ENCODE peak calls at places on chromosomes 12 and 14, in nine cellular contexts. Y, N, P, A, E, F, K, O and U are unnamed samples.

GRCh38 chr12:3795800-3796133 is 42.9 kb upstream of the CRACR2A start:
- DNase-seq in Y (no peak), N (no peak), P (no peak), A (no peak), E (no peak), F (no peak), K (no peak), O (no peak), U (no peak)

GRCh38 chr14:103656031-103656757 is 27.2 kb downstream of the KLC1 start:
- DNase-seq in Y (no peak), N (no peak), P (no peak), A (peak), E (no peak), F (no peak), K (no peak), O (no peak), U (peak)

GRCh38 chr12:32100361-32100760 is 6.3 kb upstream of the BICD1 start:
- DNase-seq in Y (no peak), N (no peak), P (no peak), A (no peak), E (no peak), F (no peak), K (no peak), O (no peak), U (no peak)

GRCh38 chr12:74111688-74112360 is 425.8 kb upstream of the ATXN7L3B start:
- DNase-seq in Y (peak), N (peak), P (no peak), A (no peak), E (peak), F (no peak), K (no peak), O (peak), U (peak)

GRCh38 chr12:84034891-84035290 is 877.7 kb downstream of the SLC6A15 start:
- DNase-seq in Y (no peak), N (no peak), P (no peak), A (no peak), E (no peak), F (no peak), K (no peak), O (no peak), U (no peak)

GRCh38 chr14:99728231-99728920 is 44.3 kb downstream of the CYP46A1 start:
- DNase-seq in Y (no peak), N (no peak), P (no peak), A (no peak), E (no peak), F (peak), K (peak), O (peak), U (no peak)

GRCh38 chr12:49882248-49882850 is 21.4 kb downstream of the FAIM2 start:
- DNase-seq in Y (no peak), N (no peak), P (no peak), A (no peak), E (no peak), F (no peak), K (peak), O (peak), U (no peak)

GRCh38 chr14:96953443-96953842 is 156.3 kb downstream of the VRK1 start:
- DNase-seq in Y (no peak), N (no peak), P (no peak), A (no peak), E (no peak), F (no peak), K (no peak), O (no peak), U (no peak)

GRCh38 chr12:45427042-45427441 is 211.1 kb downstream of the ANO6 start:
- DNase-seq in Y (no peak), N (no peak), P (no peak), A (no peak), E (no peak), F (no peak), K (no peak), O (no peak), U (no peak)

GRCh38 chr14:88834883-88835431 is 10.5 kb downstream of the TTC8 start:
- DNase-seq in Y (no peak), N (no peak), P (no peak), A (peak), E (no peak), F (no peak), K (no peak), O (no peak), U (no peak)

GRCh38 chr14:38207342-38207741 is 362 bp upstream of the SSTR1 start:
- DNase-seq in Y (no peak), N (no peak), P (no peak), A (no peak), E (no peak), F (no peak), K (no peak), O (peak), U (no peak)

GRCh38 chr12:30594509-30594908 is 101.2 kb downstream of the IPO8 start:
- DNase-seq in Y (no peak), N (no peak), P (no peak), A (no peak), E (no peak), F (no peak), K (no peak), O (no peak), U (no peak)

GRCh38 chr12:97112161-97112560 is 205.1 kb downstream of the NEDD1 start:
- DNase-seq in Y (no peak), N (no peak), P (no peak), A (no peak), E (no peak), F (no peak), K (no peak), O (no peak), U (no peak)

GRCh38 chr14:52268191-52269061 is 928 bp downstream of the PTGDR start:
- DNase-seq in Y (no peak), N (no peak), P (no peak), A (no peak), E (no peak), F (no peak), K (peak), O (peak), U (peak)

GRCh38 chr12:89305373-89305772 is 46.9 kb downstream of the DUSP6 start:
- DNase-seq in Y (no peak), N (no peak), P (no peak), A (no peak), E (no peak), F (no peak), K (no peak), O (no peak), U (no peak)

GRCh38 chr14:23364164-23364571 is 804 bp downstream of the EFS start:
- DNase-seq in Y (no peak), N (no peak), P (no peak), A (no peak), E (no peak), F (no peak), K (peak), O (no peak), U (no peak)

GRCh38 chr12:5909560-5909959 is 35.5 kb downstream of the ANO2 start:
- DNase-seq in Y (no peak), N (no peak), P (no peak), A (no peak), E (no peak), F (no peak), K (no peak), O (no peak), U (no peak)

GRCh38 chr12:14575585-14575984 is 7.9 kb upstream of the PLBD1 start:
- DNase-seq in Y (no peak), N (no peak), P (no peak), A (no peak), E (no peak), F (no peak), K (no peak), O (no peak), U (no peak)

GRCh38 chr12:68805592-68806120 is 2.3 kb upstream of the MDM2 start:
- DNase-seq in Y (no peak), N (no peak), P (no peak), A (no peak), E (no peak), F (no peak), K (no peak), O (no peak), U (no peak)

GRCh38 chr14:104882325-104882973 is 17.4 kb downstream of the CEP170B start:
- DNase-seq in Y (no peak), N (peak), P (no peak), A (peak), E (no peak), F (no peak), K (peak), O (peak), U (no peak)

GRCh38 chr14:103169954-103170353 is 46.7 kb downstream of the TNFAIP2 start:
- DNase-seq in Y (no peak), N (no peak), P (no peak), A (no peak), E (no peak), F (no peak), K (no peak), O (no peak), U (no peak)

GRCh38 chr14:50340945-50341344 is 28.8 kb downstream of the DMAC2L start:
- DNase-seq in Y (no peak), N (no peak), P (no peak), A (no peak), E (no peak), F (no peak), K (no peak), O (peak), U (no peak)

GRCh38 chr14:30903285-30904124 is 29.1 kb downstream of the COCH start:
- DNase-seq in Y (no peak), N (no peak), P (no peak), A (no peak), E (no peak), F (no peak), K (no peak), O (no peak), U (no peak)

GRCh38 chr14:70905316-70905715 is 1.9 kb upstream of the PCNX1 start:
- DNase-seq in Y (no peak), N (peak), P (no peak), A (no peak), E (no peak), F (no peak), K (no peak), O (no peak), U (peak)

GRCh38 chr14:98633380-98633779 is 638.6 kb downstream of the BCL11B start:
- DNase-seq in Y (peak), N (no peak), P (no peak), A (no peak), E (peak), F (no peak), K (no peak), O (peak), U (peak)

GRCh38 chr12:77845831-77846230 is 15.1 kb downstream of the NAV3 start:
- DNase-seq in Y (no peak), N (no peak), P (no peak), A (no peak), E (no peak), F (no peak), K (no peak), O (no peak), U (peak)

GRCh38 chr12:121942145-121942718 is 23.8 kb downstream of the CFAP251 start:
- DNase-seq in Y (no peak), N (no peak), P (no peak), A (no peak), E (no peak), F (peak), K (no peak), O (no peak), U (no peak)

GRCh38 chr12:65994318-65994717 is 136.2 kb downstream of the LLPH start:
- DNase-seq in Y (no peak), N (no peak), P (no peak), A (no peak), E (no peak), F (no peak), K (no peak), O (no peak), U (no peak)

GRCh38 chr12:55673638-55674037 is 34.1 kb downstream of the ITGA7 start:
- DNase-seq in Y (no peak), N (no peak), P (no peak), A (no peak), E (no peak), F (no peak), K (no peak), O (no peak), U (no peak)

GRCh38 chr12:60205500-60205899 is 609.7 kb downstream of the SLC16A7 start:
- DNase-seq in Y (peak), N (no peak), P (no peak), A (no peak), E (no peak), F (no peak), K (no peak), O (peak), U (peak)

GRCh38 chr12:103114296-103115055 is 157.0 kb downstream of the ASCL1 start:
- DNase-seq in Y (no peak), N (peak), P (no peak), A (no peak), E (no peak), F (no peak), K (no peak), O (no peak), U (no peak)

GRCh38 chr12:95073698-95074520 is 491 bp upstream of the NR2C1 start:
- DNase-seq in Y (no peak), N (no peak), P (no peak), A (no peak), E (no peak), F (no peak), K (no peak), O (no peak), U (no peak)

GRCh38 chr12:46219892-46220655 is 48.8 kb downstream of the SLC38A1 start:
- DNase-seq in Y (no peak), N (no peak), P (no peak), A (peak), E (no peak), F (no peak), K (no peak), O (no peak), U (peak)

GRCh38 chr12:117441751-117442150 is 80.3 kb upstream of the NOS1 start:
- DNase-seq in Y (peak), N (peak), P (no peak), A (no peak), E (no peak), F (no peak), K (no peak), O (no peak), U (peak)

GRCh38 chr14:77124345-77125274 is 17.0 kb downstream of the ZDHHC22 start:
- DNase-seq in Y (peak), N (peak), P (no peak), A (no peak), E (no peak), F (no peak), K (peak), O (peak), U (peak)

GRCh38 chr12:123435636-123436016 is 858 bp downstream of the RILPL2 start:
- DNase-seq in Y (no peak), N (no peak), P (no peak), A (no peak), E (no peak), F (no peak), K (no peak), O (no peak), U (no peak)

GRCh38 chr12:123436017-123436964 is at the start of gene RILPL2:
- DNase-seq in Y (peak), N (peak), P (no peak), A (peak), E (peak), F (peak), K (peak), O (peak), U (peak)

GRCh38 chr12:123431951-123432886 is 4.3 kb downstream of the RILPL2 start:
- DNase-seq in Y (no peak), N (no peak), P (no peak), A (no peak), E (no peak), F (no peak), K (no peak), O (no peak), U (no peak)

DNA sequence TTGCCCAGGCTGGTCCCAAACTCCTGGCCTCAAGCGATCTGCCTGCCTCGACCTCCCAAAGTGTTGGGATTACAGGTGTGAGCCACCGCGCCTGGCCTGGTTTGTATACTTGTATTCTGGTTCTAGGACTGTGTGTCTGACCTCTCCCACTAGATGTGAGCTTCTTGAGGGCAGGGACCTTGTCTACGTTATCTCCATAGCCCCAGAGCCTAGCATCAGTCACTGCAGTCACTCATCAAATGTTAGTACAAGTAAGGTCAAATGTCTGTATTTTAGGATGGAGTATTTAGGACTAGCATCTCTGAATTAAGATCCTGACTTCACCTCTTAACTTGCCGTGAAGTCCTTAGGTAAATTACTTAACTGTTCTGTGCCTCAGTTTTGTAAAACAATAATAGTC is 2.9 kb downstream of the RILPL2 start:
- DNase-seq in Y (no peak), N (no peak), P (no peak), A (no peak), E (no peak), F (no peak), K (no peak), O (no peak), U (no peak)
- H3K27ac ChIP-seq in Y (no peak), N (no peak), P (no peak), A (no peak), E (no peak), F (no peak), K (peak), O (no peak), U (no peak)

GRCh38 chr12:53754196-53754595 is 2.4 kb upstream of the CISTR start:
- DNase-seq in Y (no peak), N (no peak), P (no peak), A (no peak), E (no peak), F (no peak), K (no peak), O (no peak), U (no peak)
- H3K27ac ChIP-seq in Y (no peak), N (no peak), P (peak), A (no peak), E (no peak), F (no peak), K (no peak), O (no peak), U (no peak)

GRCh38 chr12:71846322-71846940 is 6.9 kb downstream of the TBC1D15 start:
- DNase-seq in Y (no peak), N (no peak), P (no peak), A (peak), E (no peak), F (no peak), K (no peak), O (no peak), U (peak)
- H3K27ac ChIP-seq in Y (no peak), N (no peak), P (no peak), A (no peak), E (no peak), F (no peak), K (peak), O (no peak), U (no peak)

DNA sequence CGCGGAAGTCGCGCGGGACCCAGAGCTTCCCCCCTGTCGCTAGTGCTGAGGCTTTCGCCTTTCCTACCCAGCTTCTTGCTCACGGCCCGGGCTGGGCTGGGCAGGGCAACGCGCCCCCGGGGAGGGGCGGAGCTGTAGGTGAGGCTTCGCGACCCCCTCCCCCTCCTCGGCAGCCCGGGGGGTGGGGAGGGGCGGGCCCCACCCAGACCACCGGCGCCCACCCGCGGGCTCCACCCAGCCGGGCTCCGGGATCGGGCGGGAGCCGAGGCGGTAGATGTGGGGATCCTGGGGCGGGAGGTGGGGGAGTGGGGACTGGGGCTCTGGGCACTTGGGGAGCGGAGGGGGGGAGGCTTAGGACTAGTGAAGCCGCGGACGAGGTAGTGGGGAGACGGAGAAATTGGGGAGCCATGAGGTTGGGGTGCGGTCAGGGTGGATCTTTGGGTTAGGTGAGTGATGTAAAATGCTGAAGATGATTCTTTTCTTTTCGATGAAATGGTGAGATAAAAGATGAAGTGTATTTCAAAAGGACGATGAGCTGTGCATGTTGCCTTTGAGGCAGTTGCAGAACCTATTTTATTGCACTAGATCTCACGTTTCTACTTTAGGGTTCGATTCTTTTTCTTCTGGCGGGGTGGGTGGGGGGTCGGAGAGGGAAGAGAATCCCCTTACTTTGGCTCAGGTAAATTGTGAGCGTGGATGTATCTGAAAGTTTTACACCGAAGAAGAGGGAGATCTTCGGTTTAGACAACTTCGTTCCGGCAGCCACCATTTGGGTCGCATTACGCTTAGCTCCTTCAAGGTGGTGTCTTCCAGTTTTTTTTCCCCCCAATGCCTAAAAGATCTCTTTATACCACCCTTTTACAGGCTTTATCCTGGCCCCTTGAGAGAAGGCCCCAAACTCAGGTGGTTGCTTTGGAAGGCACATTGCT is 591 bp downstream of the ERC1 start:
- DNase-seq in Y (no peak), N (peak), P (no peak), A (no peak), E (no peak), F (peak), K (no peak), O (peak), U (no peak)
- H3K27ac ChIP-seq in Y (peak), N (peak), P (peak), A (no peak), E (peak), F (peak), K (peak), O (peak), U (peak)

GRCh38 chr14:93788557-93789365 is 476 bp upstream of the PRIMA1 start:
- DNase-seq in Y (no peak), N (no peak), P (no peak), A (no peak), E (no peak), F (no peak), K (no peak), O (peak), U (peak)

GRCh38 chr14:93787465-93788306 is 599 bp downstream of the PRIMA1 start:
- DNase-seq in Y (no peak), N (no peak), P (no peak), A (no peak), E (no peak), F (no peak), K (no peak), O (peak), U (no peak)

GRCh38 chr14:93789366-93790130 is 1.3 kb upstream of the PRIMA1 start:
- DNase-seq in Y (no peak), N (no peak), P (no peak), A (no peak), E (no peak), F (no peak), K (no peak), O (peak), U (peak)

GRCh38 chr14:93790966-93791365 is 2.7 kb upstream of the PRIMA1 start:
- DNase-seq in Y (no peak), N (no peak), P (no peak), A (no peak), E (no peak), F (no peak), K (no peak), O (no peak), U (no peak)

DNA sequence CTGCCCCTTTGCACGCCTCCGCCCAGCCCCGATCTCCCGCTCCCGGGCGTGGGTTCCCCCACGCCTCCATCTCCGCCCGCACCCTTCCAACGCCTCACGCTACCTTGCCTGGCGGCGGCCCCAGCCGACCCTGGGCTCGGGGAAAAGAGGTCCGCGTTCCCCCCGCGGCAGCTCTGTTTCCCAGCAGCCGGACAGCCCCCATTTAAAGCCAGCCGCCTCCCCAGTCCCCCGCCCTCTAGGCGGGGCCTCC is at the start of gene PRIMA1:
- DNase-seq in Y (no peak), N (no peak), P (no peak), A (no peak), E (no peak), F (no peak), K (no peak), O (no peak), U (no peak)
- H3K27ac ChIP-seq in Y (no peak), N (no peak), P (no peak), A (no peak), E (peak), F (peak), K (no peak), O (no peak), U (no peak)

GRCh38 chr12:57864382-57864781 is 17.9 kb upstream of the CTDSP2 start:
- DNase-seq in Y (no peak), N (no peak), P (no peak), A (no peak), E (no peak), F (no peak), K (no peak), O (peak), U (no peak)
- H3K27ac ChIP-seq in Y (peak), N (peak), P (peak), A (peak), E (peak), F (peak), K (peak), O (no peak), U (no peak)

DNA sequence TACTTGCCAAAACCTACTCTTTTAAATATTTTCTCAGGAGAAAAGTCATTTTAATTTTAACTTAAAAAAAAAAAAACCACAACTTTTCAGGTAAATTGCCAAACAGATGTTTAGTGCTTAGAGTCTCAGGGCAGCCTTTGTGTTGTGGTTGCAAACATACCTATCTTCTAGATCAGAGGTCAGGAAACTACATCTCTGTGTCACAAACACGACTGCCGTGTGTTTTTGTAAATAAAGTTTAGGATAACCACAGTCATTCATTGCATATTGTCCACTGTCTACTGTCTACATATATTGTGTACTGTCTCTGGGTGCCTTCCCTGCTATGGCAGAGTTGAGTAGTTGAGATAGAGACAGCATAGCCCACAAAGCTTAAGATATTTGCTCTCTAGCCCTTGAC is 48.9 kb downstream of the DYRK2 start:
- DNase-seq in Y (no peak), N (no peak), P (no peak), A (no peak), E (no peak), F (no peak), K (no peak), O (no peak), U (no peak)
- H3K27ac ChIP-seq in Y (no peak), N (no peak), P (no peak), A (no peak), E (no peak), F (no peak), K (no peak), O (no peak), U (no peak)